ENCODE peak calls at places on chromosomes 13 and 19, in six cellular contexts. One of them, this sample, is unnamed.

GRCh38 chr19:12833747-12834417 is 497 bp downstream of the RTBDN start:
- DNase-seq in foreskin fibroblast: peak
- DNase-seq in GM12891: no peak
- DNase-seq in activated T-cell treated with anti-CD3 and anti-CD28 coated beads for 1 hour: no peak
- DNase-seq in activated CD4-positive, alpha-beta T cell treated with anti-CD3 and anti-CD28 coated beads, Interleukin-2, amount 50 U/mL, for 24 hours: no peak
- DNase-seq in AG04450: no peak
- DNase-seq in this sample: no peak

GRCh38 chr19:2426661-2427322 is 594 bp downstream of the TIMM13 start:
- DNase-seq in foreskin fibroblast: peak
- DNase-seq in GM12891: peak
- DNase-seq in activated T-cell treated with anti-CD3 and anti-CD28 coated beads for 1 hour: peak
- DNase-seq in activated CD4-positive, alpha-beta T cell treated with anti-CD3 and anti-CD28 coated beads, Interleukin-2, amount 50 U/mL, for 24 hours: peak
- DNase-seq in AG04450: no peak
- DNase-seq in this sample: peak

GRCh38 chr19:56159009-56159501 is 16.8 kb upstream of the GALP start:
- DNase-seq in foreskin fibroblast: no peak
- DNase-seq in GM12891: no peak
- DNase-seq in activated T-cell treated with anti-CD3 and anti-CD28 coated beads for 1 hour: no peak
- DNase-seq in activated CD4-positive, alpha-beta T cell treated with anti-CD3 and anti-CD28 coated beads, Interleukin-2, amount 50 U/mL, for 24 hours: no peak
- DNase-seq in AG04450: no peak
- DNase-seq in this sample: no peak

GRCh38 chr19:47414469-47414868 is 4.9 kb downstream of the MEIS3 start:
- DNase-seq in foreskin fibroblast: no peak
- DNase-seq in GM12891: no peak
- DNase-seq in activated T-cell treated with anti-CD3 and anti-CD28 coated beads for 1 hour: no peak
- DNase-seq in activated CD4-positive, alpha-beta T cell treated with anti-CD3 and anti-CD28 coated beads, Interleukin-2, amount 50 U/mL, for 24 hours: no peak
- DNase-seq in AG04450: no peak
- DNase-seq in this sample: no peak

GRCh38 chr13:91740811-91741210 is 342.4 kb downstream of the GPC5 start:
- DNase-seq in foreskin fibroblast: no peak
- DNase-seq in GM12891: no peak
- DNase-seq in activated T-cell treated with anti-CD3 and anti-CD28 coated beads for 1 hour: no peak
- DNase-seq in activated CD4-positive, alpha-beta T cell treated with anti-CD3 and anti-CD28 coated beads, Interleukin-2, amount 50 U/mL, for 24 hours: no peak
- DNase-seq in AG04450: no peak
- DNase-seq in this sample: no peak

GRCh38 chr13:99307648-99308339 is 595 bp upstream of the GPR183 start:
- DNase-seq in foreskin fibroblast: peak
- DNase-seq in GM12891: no peak
- DNase-seq in activated T-cell treated with anti-CD3 and anti-CD28 coated beads for 1 hour: peak
- DNase-seq in activated CD4-positive, alpha-beta T cell treated with anti-CD3 and anti-CD28 coated beads, Interleukin-2, amount 50 U/mL, for 24 hours: no peak
- DNase-seq in AG04450: no peak
- DNase-seq in this sample: no peak

GRCh38 chr19:40778865-40779284 is 828 bp downstream of the RAB4B start:
- DNase-seq in foreskin fibroblast: peak
- DNase-seq in GM12891: no peak
- DNase-seq in activated T-cell treated with anti-CD3 and anti-CD28 coated beads for 1 hour: no peak
- DNase-seq in activated CD4-positive, alpha-beta T cell treated with anti-CD3 and anti-CD28 coated beads, Interleukin-2, amount 50 U/mL, for 24 hours: no peak
- DNase-seq in AG04450: no peak
- DNase-seq in this sample: no peak

GRCh38 chr19:16023558-16023915 is 52.8 kb upstream of the TPM4 start:
- DNase-seq in foreskin fibroblast: no peak
- DNase-seq in GM12891: no peak
- DNase-seq in activated T-cell treated with anti-CD3 and anti-CD28 coated beads for 1 hour: no peak
- DNase-seq in activated CD4-positive, alpha-beta T cell treated with anti-CD3 and anti-CD28 coated beads, Interleukin-2, amount 50 U/mL, for 24 hours: no peak
- DNase-seq in AG04450: no peak
- DNase-seq in this sample: no peak

GRCh38 chr13:110168999-110169933 is 137.7 kb downstream of the COL4A1 start:
- DNase-seq in foreskin fibroblast: no peak
- DNase-seq in GM12891: no peak
- DNase-seq in activated T-cell treated with anti-CD3 and anti-CD28 coated beads for 1 hour: no peak
- DNase-seq in activated CD4-positive, alpha-beta T cell treated with anti-CD3 and anti-CD28 coated beads, Interleukin-2, amount 50 U/mL, for 24 hours: no peak
- DNase-seq in AG04450: no peak
- DNase-seq in this sample: no peak

GRCh38 chr13:98879127-98879520 is 98.7 kb downstream of the DOCK9 start:
- DNase-seq in foreskin fibroblast: no peak
- DNase-seq in GM12891: no peak
- DNase-seq in activated T-cell treated with anti-CD3 and anti-CD28 coated beads for 1 hour: no peak
- DNase-seq in activated CD4-positive, alpha-beta T cell treated with anti-CD3 and anti-CD28 coated beads, Interleukin-2, amount 50 U/mL, for 24 hours: no peak
- DNase-seq in AG04450: no peak
- DNase-seq in this sample: no peak

GRCh38 chr13:72696590-72696989 is 30.8 kb downstream of the MZT1 start:
- DNase-seq in foreskin fibroblast: peak
- DNase-seq in GM12891: no peak
- DNase-seq in activated T-cell treated with anti-CD3 and anti-CD28 coated beads for 1 hour: no peak
- DNase-seq in activated CD4-positive, alpha-beta T cell treated with anti-CD3 and anti-CD28 coated beads, Interleukin-2, amount 50 U/mL, for 24 hours: no peak
- DNase-seq in AG04450: no peak
- DNase-seq in this sample: no peak

GRCh38 chr13:49584771-49585182 is 581 bp downstream of the RCBTB1 start:
- DNase-seq in foreskin fibroblast: peak
- DNase-seq in GM12891: no peak
- DNase-seq in activated T-cell treated with anti-CD3 and anti-CD28 coated beads for 1 hour: no peak
- DNase-seq in activated CD4-positive, alpha-beta T cell treated with anti-CD3 and anti-CD28 coated beads, Interleukin-2, amount 50 U/mL, for 24 hours: no peak
- DNase-seq in AG04450: no peak
- DNase-seq in this sample: no peak

GRCh38 chr19:17681505-17682125 is 6.5 kb downstream of the UNC13A start:
- DNase-seq in foreskin fibroblast: peak
- DNase-seq in GM12891: no peak
- DNase-seq in activated T-cell treated with anti-CD3 and anti-CD28 coated beads for 1 hour: peak
- DNase-seq in activated CD4-positive, alpha-beta T cell treated with anti-CD3 and anti-CD28 coated beads, Interleukin-2, amount 50 U/mL, for 24 hours: no peak
- DNase-seq in AG04450: peak
- DNase-seq in this sample: no peak

GRCh38 chr13:111919826-111920225 is 147.1 kb upstream of the SOX1 start:
- DNase-seq in foreskin fibroblast: no peak
- DNase-seq in GM12891: no peak
- DNase-seq in activated T-cell treated with anti-CD3 and anti-CD28 coated beads for 1 hour: no peak
- DNase-seq in activated CD4-positive, alpha-beta T cell treated with anti-CD3 and anti-CD28 coated beads, Interleukin-2, amount 50 U/mL, for 24 hours: no peak
- DNase-seq in AG04450: no peak
- DNase-seq in this sample: no peak

GRCh38 chr19:54694648-54695047 is 29.6 kb upstream of the KIR3DL3 start:
- DNase-seq in foreskin fibroblast: no peak
- DNase-seq in GM12891: no peak
- DNase-seq in activated T-cell treated with anti-CD3 and anti-CD28 coated beads for 1 hour: no peak
- DNase-seq in activated CD4-positive, alpha-beta T cell treated with anti-CD3 and anti-CD28 coated beads, Interleukin-2, amount 50 U/mL, for 24 hours: no peak
- DNase-seq in AG04450: no peak
- DNase-seq in this sample: no peak

GRCh38 chr19:29660835-29661234 is 4.4 kb upstream of the PLEKHF1 start:
- DNase-seq in foreskin fibroblast: no peak
- DNase-seq in GM12891: no peak
- DNase-seq in activated T-cell treated with anti-CD3 and anti-CD28 coated beads for 1 hour: no peak
- DNase-seq in activated CD4-positive, alpha-beta T cell treated with anti-CD3 and anti-CD28 coated beads, Interleukin-2, amount 50 U/mL, for 24 hours: no peak
- DNase-seq in AG04450: no peak
- DNase-seq in this sample: no peak

GRCh38 chr13:77329133-77330008 is 2.5 kb upstream of the MYCBP2 start:
- DNase-seq in foreskin fibroblast: peak
- DNase-seq in GM12891: peak
- DNase-seq in activated T-cell treated with anti-CD3 and anti-CD28 coated beads for 1 hour: peak
- DNase-seq in activated CD4-positive, alpha-beta T cell treated with anti-CD3 and anti-CD28 coated beads, Interleukin-2, amount 50 U/mL, for 24 hours: peak
- DNase-seq in AG04450: peak
- DNase-seq in this sample: peak

GRCh38 chr19:21463449-21464105 is 41.8 kb upstream of the ZNF429 start:
- DNase-seq in foreskin fibroblast: no peak
- DNase-seq in GM12891: no peak
- DNase-seq in activated T-cell treated with anti-CD3 and anti-CD28 coated beads for 1 hour: peak
- DNase-seq in activated CD4-positive, alpha-beta T cell treated with anti-CD3 and anti-CD28 coated beads, Interleukin-2, amount 50 U/mL, for 24 hours: no peak
- DNase-seq in AG04450: no peak
- DNase-seq in this sample: peak

GRCh38 chr13:31790992-31791391 is 51.7 kb downstream of the RXFP2 start:
- DNase-seq in foreskin fibroblast: peak
- DNase-seq in GM12891: no peak
- DNase-seq in activated T-cell treated with anti-CD3 and anti-CD28 coated beads for 1 hour: no peak
- DNase-seq in activated CD4-positive, alpha-beta T cell treated with anti-CD3 and anti-CD28 coated beads, Interleukin-2, amount 50 U/mL, for 24 hours: no peak
- DNase-seq in AG04450: no peak
- DNase-seq in this sample: no peak

GRCh38 chr19:38737297-38737865 is 6.9 kb downstream of the CAPN12 start:
- DNase-seq in foreskin fibroblast: peak
- DNase-seq in GM12891: no peak
- DNase-seq in activated T-cell treated with anti-CD3 and anti-CD28 coated beads for 1 hour: no peak
- DNase-seq in activated CD4-positive, alpha-beta T cell treated with anti-CD3 and anti-CD28 coated beads, Interleukin-2, amount 50 U/mL, for 24 hours: no peak
- DNase-seq in AG04450: no peak
- DNase-seq in this sample: no peak

GRCh38 chr13:102402292-102402691 is 444 bp upstream of the FGF14 start:
- DNase-seq in foreskin fibroblast: peak
- DNase-seq in GM12891: no peak
- DNase-seq in activated T-cell treated with anti-CD3 and anti-CD28 coated beads for 1 hour: peak
- DNase-seq in activated CD4-positive, alpha-beta T cell treated with anti-CD3 and anti-CD28 coated beads, Interleukin-2, amount 50 U/mL, for 24 hours: no peak
- DNase-seq in AG04450: no peak
- DNase-seq in this sample: peak

GRCh38 chr13:108425056-108425455 is 155.5 kb downstream of the TNFSF13B start:
- DNase-seq in foreskin fibroblast: no peak
- DNase-seq in GM12891: no peak
- DNase-seq in activated T-cell treated with anti-CD3 and anti-CD28 coated beads for 1 hour: no peak
- DNase-seq in activated CD4-positive, alpha-beta T cell treated with anti-CD3 and anti-CD28 coated beads, Interleukin-2, amount 50 U/mL, for 24 hours: no peak
- DNase-seq in AG04450: no peak
- DNase-seq in this sample: no peak

GRCh38 chr13:83796364-83796763 is 85.9 kb downstream of the SLITRK1 start:
- DNase-seq in foreskin fibroblast: no peak
- DNase-seq in GM12891: no peak
- DNase-seq in activated T-cell treated with anti-CD3 and anti-CD28 coated beads for 1 hour: no peak
- DNase-seq in activated CD4-positive, alpha-beta T cell treated with anti-CD3 and anti-CD28 coated beads, Interleukin-2, amount 50 U/mL, for 24 hours: no peak
- DNase-seq in AG04450: no peak
- DNase-seq in this sample: no peak

GRCh38 chr13:44715287-44716224 is 139.4 kb upstream of the TSC22D1 start:
- DNase-seq in foreskin fibroblast: peak
- DNase-seq in GM12891: no peak
- DNase-seq in activated T-cell treated with anti-CD3 and anti-CD28 coated beads for 1 hour: no peak
- DNase-seq in activated CD4-positive, alpha-beta T cell treated with anti-CD3 and anti-CD28 coated beads, Interleukin-2, amount 50 U/mL, for 24 hours: no peak
- DNase-seq in AG04450: no peak
- DNase-seq in this sample: no peak

GRCh38 chr13:113589251-113589960 is 4.9 kb downstream of the TFDP1 start:
- DNase-seq in foreskin fibroblast: no peak
- DNase-seq in GM12891: no peak
- DNase-seq in activated T-cell treated with anti-CD3 and anti-CD28 coated beads for 1 hour: no peak
- DNase-seq in activated CD4-positive, alpha-beta T cell treated with anti-CD3 and anti-CD28 coated beads, Interleukin-2, amount 50 U/mL, for 24 hours: no peak
- DNase-seq in AG04450: no peak
- DNase-seq in this sample: peak

GRCh38 chr19:55158848-55159793 is 1.6 kb upstream of the TNNI3 start:
- DNase-seq in foreskin fibroblast: peak
- DNase-seq in GM12891: no peak
- DNase-seq in activated T-cell treated with anti-CD3 and anti-CD28 coated beads for 1 hour: no peak
- DNase-seq in activated CD4-positive, alpha-beta T cell treated with anti-CD3 and anti-CD28 coated beads, Interleukin-2, amount 50 U/mL, for 24 hours: no peak
- DNase-seq in AG04450: no peak
- DNase-seq in this sample: peak

GRCh38 chr19:11256189-11256588 is 6.1 kb downstream of the DOCK6 start:
- DNase-seq in foreskin fibroblast: peak
- DNase-seq in GM12891: no peak
- DNase-seq in activated T-cell treated with anti-CD3 and anti-CD28 coated beads for 1 hour: no peak
- DNase-seq in activated CD4-positive, alpha-beta T cell treated with anti-CD3 and anti-CD28 coated beads, Interleukin-2, amount 50 U/mL, for 24 hours: no peak
- DNase-seq in AG04450: no peak
- DNase-seq in this sample: peak

GRCh38 chr19:1852294-1852646 is 4.0 kb upstream of the REXO1 start:
- DNase-seq in foreskin fibroblast: peak
- DNase-seq in GM12891: no peak
- DNase-seq in activated T-cell treated with anti-CD3 and anti-CD28 coated beads for 1 hour: no peak
- DNase-seq in activated CD4-positive, alpha-beta T cell treated with anti-CD3 and anti-CD28 coated beads, Interleukin-2, amount 50 U/mL, for 24 hours: no peak
- DNase-seq in AG04450: no peak
- DNase-seq in this sample: peak

GRCh38 chr19:35219008-35219407 is 9.5 kb downstream of the FAM187B start:
- DNase-seq in foreskin fibroblast: no peak
- DNase-seq in GM12891: no peak
- DNase-seq in activated T-cell treated with anti-CD3 and anti-CD28 coated beads for 1 hour: no peak
- DNase-seq in activated CD4-positive, alpha-beta T cell treated with anti-CD3 and anti-CD28 coated beads, Interleukin-2, amount 50 U/mL, for 24 hours: no peak
- DNase-seq in AG04450: no peak
- DNase-seq in this sample: no peak

GRCh38 chr13:94795292-94795691 is 82.9 kb upstream of the SOX21 start:
- DNase-seq in foreskin fibroblast: no peak
- DNase-seq in GM12891: no peak
- DNase-seq in activated T-cell treated with anti-CD3 and anti-CD28 coated beads for 1 hour: no peak
- DNase-seq in activated CD4-positive, alpha-beta T cell treated with anti-CD3 and anti-CD28 coated beads, Interleukin-2, amount 50 U/mL, for 24 hours: no peak
- DNase-seq in AG04450: no peak
- DNase-seq in this sample: no peak

GRCh38 chr19:50720921-50721291 is 1.3 kb upstream of the SHANK1 start:
- DNase-seq in foreskin fibroblast: peak
- DNase-seq in GM12891: no peak
- DNase-seq in activated T-cell treated with anti-CD3 and anti-CD28 coated beads for 1 hour: no peak
- DNase-seq in activated CD4-positive, alpha-beta T cell treated with anti-CD3 and anti-CD28 coated beads, Interleukin-2, amount 50 U/mL, for 24 hours: no peak
- DNase-seq in AG04450: no peak
- DNase-seq in this sample: no peak

GRCh38 chr19:35164418-35164817 is 9.9 kb downstream of the FXYD5 start:
- DNase-seq in foreskin fibroblast: no peak
- DNase-seq in GM12891: no peak
- DNase-seq in activated T-cell treated with anti-CD3 and anti-CD28 coated beads for 1 hour: no peak
- DNase-seq in activated CD4-positive, alpha-beta T cell treated with anti-CD3 and anti-CD28 coated beads, Interleukin-2, amount 50 U/mL, for 24 hours: no peak
- DNase-seq in AG04450: no peak
- DNase-seq in this sample: no peak

GRCh38 chr13:93244141-93244917 is 17.7 kb downstream of the GPC6 start:
- DNase-seq in foreskin fibroblast: peak
- DNase-seq in GM12891: no peak
- DNase-seq in activated T-cell treated with anti-CD3 and anti-CD28 coated beads for 1 hour: no peak
- DNase-seq in activated CD4-positive, alpha-beta T cell treated with anti-CD3 and anti-CD28 coated beads, Interleukin-2, amount 50 U/mL, for 24 hours: no peak
- DNase-seq in AG04450: no peak
- DNase-seq in this sample: no peak

GRCh38 chr13:85261757-85262346 is 537.4 kb downstream of the SLITRK6 start:
- DNase-seq in foreskin fibroblast: peak
- DNase-seq in GM12891: no peak
- DNase-seq in activated T-cell treated with anti-CD3 and anti-CD28 coated beads for 1 hour: no peak
- DNase-seq in activated CD4-positive, alpha-beta T cell treated with anti-CD3 and anti-CD28 coated beads, Interleukin-2, amount 50 U/mL, for 24 hours: no peak
- DNase-seq in AG04450: no peak
- DNase-seq in this sample: no peak

GRCh38 chr19:1858412-1859081 is 4.8 kb downstream of the KLF16 start:
- DNase-seq in foreskin fibroblast: no peak
- DNase-seq in GM12891: no peak
- DNase-seq in activated T-cell treated with anti-CD3 and anti-CD28 coated beads for 1 hour: no peak
- DNase-seq in activated CD4-positive, alpha-beta T cell treated with anti-CD3 and anti-CD28 coated beads, Interleukin-2, amount 50 U/mL, for 24 hours: no peak
- DNase-seq in AG04450: no peak
- DNase-seq in this sample: peak

GRCh38 chr19:956747-957451 is 27.2 kb upstream of the WDR18 start:
- DNase-seq in foreskin fibroblast: peak
- DNase-seq in GM12891: no peak
- DNase-seq in activated T-cell treated with anti-CD3 and anti-CD28 coated beads for 1 hour: no peak
- DNase-seq in activated CD4-positive, alpha-beta T cell treated with anti-CD3 and anti-CD28 coated beads, Interleukin-2, amount 50 U/mL, for 24 hours: no peak
- DNase-seq in AG04450: no peak
- DNase-seq in this sample: no peak

GRCh38 chr19:58350001-58350801 is 3.1 kb downstream of the A1BG start:
- DNase-seq in foreskin fibroblast: no peak
- DNase-seq in GM12891: no peak
- DNase-seq in activated T-cell treated with anti-CD3 and anti-CD28 coated beads for 1 hour: no peak
- DNase-seq in activated CD4-positive, alpha-beta T cell treated with anti-CD3 and anti-CD28 coated beads, Interleukin-2, amount 50 U/mL, for 24 hours: no peak
- DNase-seq in AG04450: no peak
- DNase-seq in this sample: no peak

GRCh38 chr19:48637948-48638830 is 1.0 kb upstream of the DBP start:
- DNase-seq in foreskin fibroblast: peak
- DNase-seq in GM12891: peak
- DNase-seq in activated T-cell treated with anti-CD3 and anti-CD28 coated beads for 1 hour: peak
- DNase-seq in activated CD4-positive, alpha-beta T cell treated with anti-CD3 and anti-CD28 coated beads, Interleukin-2, amount 50 U/mL, for 24 hours: no peak
- DNase-seq in AG04450: peak
- DNase-seq in this sample: peak

GRCh38 chr13:45242070-45242469 is 41.2 kb upstream of the KCTD4 start:
- DNase-seq in foreskin fibroblast: peak
- DNase-seq in GM12891: no peak
- DNase-seq in activated T-cell treated with anti-CD3 and anti-CD28 coated beads for 1 hour: no peak
- DNase-seq in activated CD4-positive, alpha-beta T cell treated with anti-CD3 and anti-CD28 coated beads, Interleukin-2, amount 50 U/mL, for 24 hours: no peak
- DNase-seq in AG04450: no peak
- DNase-seq in this sample: no peak

GRCh38 chr13:68170961-68171360 is 940.8 kb upstream of the PCDH9 start:
- DNase-seq in foreskin fibroblast: no peak
- DNase-seq in GM12891: no peak
- DNase-seq in activated T-cell treated with anti-CD3 and anti-CD28 coated beads for 1 hour: no peak
- DNase-seq in activated CD4-positive, alpha-beta T cell treated with anti-CD3 and anti-CD28 coated beads, Interleukin-2, amount 50 U/mL, for 24 hours: no peak
- DNase-seq in AG04450: no peak
- DNase-seq in this sample: no peak

This sample was measured in heart left ventricle.